ENCODE peak calls at places on chromosomes 1 and 21, in seven cellular contexts. D, B, K, N, I, H and V are unnamed samples.

GRCh38 chr1:50424045-50424939 is 1.0 kb upstream of the DMRTA2 start:
- DNase-seq in D (peak; percentile 19), B (no peak), K (no peak), N (no peak), I (no peak), H (no peak), V (no peak)

GRCh38 chr21:42830456-42831455 is 48.6 kb downstream of the WDR4 start:
- DNase-seq in D (no peak), B (no peak), K (no peak), N (no peak), I (no peak), H (no peak), V (peak; percentile 25)

GRCh38 chr1:66606359-66607142 is 72.6 kb downstream of the SGIP1 start:
- DNase-seq in D (no peak), B (no peak), K (no peak), N (no peak), I (no peak), H (no peak), V (no peak)

GRCh38 chr1:3998086-3998485 is 98.0 kb upstream of the C1orf174 start:
- DNase-seq in D (no peak), B (no peak), K (no peak), N (no peak), I (peak; percentile 1), H (no peak), V (no peak)

GRCh38 chr1:160744287-160744857 is 5.3 kb downstream of the SLAMF7 start:
- DNase-seq in D (no peak), B (no peak), K (no peak), N (no peak), I (no peak), H (no peak), V (no peak)

GRCh38 chr1:78834201-78834741 is 172.3 kb downstream of the ADGRL4 start:
- DNase-seq in D (no peak), B (no peak), K (no peak), N (no peak), I (no peak), H (no peak), V (no peak)

GRCh38 chr1:27601771-27602509 is 2.0 kb downstream of the AHDC1 start:
- DNase-seq in D (no peak), B (no peak), K (no peak), N (no peak), I (peak; percentile 36), H (no peak), V (peak; percentile 74)

GRCh38 chr1:43293896-43294760 is 6.7 kb upstream of the TIE1 start:
- DNase-seq in D (peak; percentile 66), B (no peak), K (no peak), N (no peak), I (peak; percentile 57), H (no peak), V (no peak)

GRCh38 chr21:20641251-20641650 is 357.0 kb upstream of the NCAM2 start:
- DNase-seq in D (no peak), B (no peak), K (no peak), N (no peak), I (no peak), H (no peak), V (no peak)

GRCh38 chr1:27760411-27760810 is 12.6 kb upstream of the STX12 start:
- DNase-seq in D (peak; percentile 51), B (no peak), K (no peak), N (no peak), I (no peak), H (no peak), V (no peak)

GRCh38 chr1:47178665-47179022 is 11.2 kb downstream of the PDZK1IP1 start:
- DNase-seq in D (no peak), B (no peak), K (no peak), N (no peak), I (no peak), H (no peak), V (peak; percentile 24)